ENCODE peak calls at places on chromosomes 13 and 19, in seven cellular contexts. One of them, this sample, is unnamed.

GRCh38 chr19:22603518-22604440 is 30.3 kb upstream of the ZNF492 start:
- DNase-seq in M059J: no peak
- DNase-seq in fibroblast of the conjunctiva: no peak
- DNase-seq in tibial artery: no peak
- DNase-seq in heart right ventricle: no peak
- DNase-seq in GM19239: no peak
- DNase-seq in effector CD4-positive, alpha-beta T cell: no peak
- DNase-seq in this sample: no peak

GRCh38 chr19:13376537-13376936 is 129.7 kb downstream of the CACNA1A start:
- DNase-seq in fibroblast of the conjunctiva: no peak
- DNase-seq in heart right ventricle: no peak
- DNase-seq in M059J: no peak
- DNase-seq in GM19239: no peak
- DNase-seq in tibial artery: no peak
- DNase-seq in effector CD4-positive, alpha-beta T cell: no peak
- DNase-seq in this sample: no peak

GRCh38 chr19:57099199-57099661 is 20.6 kb upstream of the USP29 start:
- DNase-seq in heart right ventricle: peak
- DNase-seq in GM19239: peak
- DNase-seq in effector CD4-positive, alpha-beta T cell: peak
- DNase-seq in M059J: peak
- DNase-seq in fibroblast of the conjunctiva: peak
- DNase-seq in tibial artery: peak
- DNase-seq in this sample: peak

GRCh38 chr19:17942582-17943283 is 9.9 kb downstream of the CCDC124 start:
- DNase-seq in fibroblast of the conjunctiva: no peak
- DNase-seq in heart right ventricle: no peak
- DNase-seq in M059J: no peak
- DNase-seq in GM19239: no peak
- DNase-seq in effector CD4-positive, alpha-beta T cell: no peak
- DNase-seq in tibial artery: no peak
- DNase-seq in this sample: no peak

GRCh38 chr19:3655402-3656072 is 28.9 kb upstream of the CACTIN start:
- DNase-seq in M059J: peak
- DNase-seq in fibroblast of the conjunctiva: peak
- DNase-seq in GM19239: no peak
- DNase-seq in effector CD4-positive, alpha-beta T cell: no peak
- DNase-seq in tibial artery: peak
- DNase-seq in heart right ventricle: no peak
- DNase-seq in this sample: peak

GRCh38 chr13:113939905-113940339 is 34.0 kb downstream of the C13orf46 start:
- DNase-seq in heart right ventricle: no peak
- DNase-seq in tibial artery: no peak
- DNase-seq in GM19239: no peak
- DNase-seq in fibroblast of the conjunctiva: no peak
- DNase-seq in effector CD4-positive, alpha-beta T cell: no peak
- DNase-seq in M059J: no peak
- DNase-seq in this sample: no peak

GRCh38 chr13:98846521-98846920 is 94.0 kb upstream of the SLC15A1 start:
- DNase-seq in heart right ventricle: no peak
- DNase-seq in GM19239: no peak
- DNase-seq in effector CD4-positive, alpha-beta T cell: no peak
- DNase-seq in fibroblast of the conjunctiva: no peak
- DNase-seq in M059J: no peak
- DNase-seq in tibial artery: no peak
- DNase-seq in this sample: no peak

GRCh38 chr19:17703823-17704463 is 15.3 kb upstream of the MAP1S start:
- DNase-seq in fibroblast of the conjunctiva: no peak
- DNase-seq in M059J: no peak
- DNase-seq in heart right ventricle: no peak
- DNase-seq in GM19239: peak
- DNase-seq in effector CD4-positive, alpha-beta T cell: peak
- DNase-seq in tibial artery: no peak
- DNase-seq in this sample: peak

GRCh38 chr13:27970382-27971235 is 1.5 kb upstream of the CDX2 start:
- DNase-seq in heart right ventricle: no peak
- DNase-seq in GM19239: no peak
- DNase-seq in effector CD4-positive, alpha-beta T cell: no peak
- DNase-seq in M059J: no peak
- DNase-seq in tibial artery: peak
- DNase-seq in fibroblast of the conjunctiva: no peak
- DNase-seq in this sample: no peak

GRCh38 chr13:26022538-26023292 is 29.1 kb downstream of the SHISA2 start:
- DNase-seq in GM19239: no peak
- DNase-seq in M059J: peak
- DNase-seq in effector CD4-positive, alpha-beta T cell: no peak
- DNase-seq in fibroblast of the conjunctiva: peak
- DNase-seq in heart right ventricle: peak
- DNase-seq in tibial artery: peak
- DNase-seq in this sample: peak

GRCh38 chr13:34678154-34678553 is 263.9 kb upstream of the NBEA start:
- DNase-seq in tibial artery: no peak
- DNase-seq in M059J: peak
- DNase-seq in heart right ventricle: no peak
- DNase-seq in effector CD4-positive, alpha-beta T cell: no peak
- DNase-seq in GM19239: no peak
- DNase-seq in fibroblast of the conjunctiva: peak
- DNase-seq in this sample: peak

GRCh38 chr19:50648659-50649058 is 586 bp upstream of the C19orf81 start:
- DNase-seq in tibial artery: no peak
- DNase-seq in effector CD4-positive, alpha-beta T cell: no peak
- DNase-seq in GM19239: no peak
- DNase-seq in heart right ventricle: no peak
- DNase-seq in M059J: no peak
- DNase-seq in fibroblast of the conjunctiva: no peak
- DNase-seq in this sample: no peak

GRCh38 chr19:21581646-21582045 is 76.2 kb downstream of the ZNF429 start:
- DNase-seq in GM19239: no peak
- DNase-seq in tibial artery: no peak
- DNase-seq in M059J: no peak
- DNase-seq in effector CD4-positive, alpha-beta T cell: no peak
- DNase-seq in heart right ventricle: no peak
- DNase-seq in fibroblast of the conjunctiva: no peak
- DNase-seq in this sample: no peak

GRCh38 chr19:17616961-17617806 is 61.7 kb downstream of the COLGALT1 start:
- DNase-seq in M059J: peak
- DNase-seq in tibial artery: no peak
- DNase-seq in effector CD4-positive, alpha-beta T cell: no peak
- DNase-seq in fibroblast of the conjunctiva: no peak
- DNase-seq in GM19239: no peak
- DNase-seq in heart right ventricle: no peak
- DNase-seq in this sample: peak

GRCh38 chr13:40519637-40520036 is 146.8 kb downstream of the FOXO1 start:
- DNase-seq in tibial artery: peak
- DNase-seq in effector CD4-positive, alpha-beta T cell: no peak
- DNase-seq in GM19239: no peak
- DNase-seq in heart right ventricle: no peak
- DNase-seq in fibroblast of the conjunctiva: no peak
- DNase-seq in M059J: no peak
- DNase-seq in this sample: no peak

GRCh38 chr19:38049105-38049649 is 142.2 kb downstream of the SIPA1L3 start:
- DNase-seq in fibroblast of the conjunctiva: no peak
- DNase-seq in M059J: no peak
- DNase-seq in heart right ventricle: no peak
- DNase-seq in tibial artery: no peak
- DNase-seq in GM19239: peak
- DNase-seq in effector CD4-positive, alpha-beta T cell: peak
- DNase-seq in this sample: peak

GRCh38 chr13:106555631-106556328 is 12.2 kb downstream of the ARGLU1 start:
- DNase-seq in effector CD4-positive, alpha-beta T cell: no peak
- DNase-seq in M059J: no peak
- DNase-seq in heart right ventricle: no peak
- DNase-seq in GM19239: no peak
- DNase-seq in fibroblast of the conjunctiva: no peak
- DNase-seq in tibial artery: no peak
- DNase-seq in this sample: peak

GRCh38 chr19:50349277-50350057 is 16.0 kb downstream of the NAPSA start:
- DNase-seq in GM19239: no peak
- DNase-seq in M059J: no peak
- DNase-seq in tibial artery: no peak
- DNase-seq in fibroblast of the conjunctiva: no peak
- DNase-seq in heart right ventricle: no peak
- DNase-seq in effector CD4-positive, alpha-beta T cell: no peak
- DNase-seq in this sample: no peak

GRCh38 chr13:75405976-75406703 is 75.8 kb downstream of the TBC1D4 start:
- DNase-seq in GM19239: no peak
- DNase-seq in effector CD4-positive, alpha-beta T cell: no peak
- DNase-seq in heart right ventricle: no peak
- DNase-seq in fibroblast of the conjunctiva: peak
- DNase-seq in M059J: no peak
- DNase-seq in tibial artery: no peak
- DNase-seq in this sample: no peak

GRCh38 chr19:43762814-43763213 is 8.1 kb upstream of the SMG9 start:
- DNase-seq in fibroblast of the conjunctiva: no peak
- DNase-seq in GM19239: no peak
- DNase-seq in effector CD4-positive, alpha-beta T cell: no peak
- DNase-seq in heart right ventricle: no peak
- DNase-seq in M059J: no peak
- DNase-seq in tibial artery: no peak
- DNase-seq in this sample: no peak

GRCh38 chr19:57886046-57886445 is 2.8 kb downstream of the ZNF814 start:
- DNase-seq in fibroblast of the conjunctiva: no peak
- DNase-seq in heart right ventricle: no peak
- DNase-seq in effector CD4-positive, alpha-beta T cell: no peak
- DNase-seq in GM19239: no peak
- DNase-seq in M059J: no peak
- DNase-seq in tibial artery: no peak
- DNase-seq in this sample: no peak

GRCh38 chr13:76813874-76814273 is 72.3 kb downstream of the KCTD12 start:
- DNase-seq in fibroblast of the conjunctiva: no peak
- DNase-seq in M059J: no peak
- DNase-seq in GM19239: no peak
- DNase-seq in effector CD4-positive, alpha-beta T cell: no peak
- DNase-seq in heart right ventricle: no peak
- DNase-seq in tibial artery: no peak
- DNase-seq in this sample: no peak

GRCh38 chr19:41944336-41944735 is 14.8 kb downstream of the RABAC1 start:
- DNase-seq in heart right ventricle: no peak
- DNase-seq in effector CD4-positive, alpha-beta T cell: no peak
- DNase-seq in M059J: no peak
- DNase-seq in fibroblast of the conjunctiva: no peak
- DNase-seq in tibial artery: no peak
- DNase-seq in GM19239: peak
- DNase-seq in this sample: peak

This sample was measured in EL.